ENCODE peak calls at places on chromosomes 4 and X, in nine cellular contexts. F, E, C, R, W, X, B, D and H are unnamed samples.

GRCh38 chr4:140056015-140056414 is 98.0 kb downstream of the MAML3 start:
- DNase-seq in R (no peak), X (no peak), F (no peak), E (no peak), D (no peak), W (no peak), C (no peak), B (no peak), H (no peak)

GRCh38 chr4:69092190-69092589 is 4.1 kb upstream of the UGT2B7 start:
- DNase-seq in B (no peak), W (no peak), C (peak), X (peak), F (no peak), E (no peak), R (no peak), D (peak), H (peak)

GRCh38 chr4:104205116-104205515 is 289.6 kb downstream of the CXXC4 start:
- DNase-seq in C (no peak), X (no peak), W (no peak), F (no peak), D (no peak), R (no peak), B (no peak), E (no peak), H (no peak)

GRCh38 chrX:68982476-68982875 is 153.7 kb downstream of the EFNB1 start:
- DNase-seq in B (no peak), F (no peak), R (no peak), X (no peak), W (no peak), E (no peak), D (no peak), C (no peak), H (no peak)

GRCh38 chrX:125646195-125646594 is 326.5 kb downstream of the TEX13C start:
- DNase-seq in F (no peak), W (no peak), D (no peak), E (no peak), C (no peak), B (no peak), R (no peak), X (no peak), H (no peak)

GRCh38 chrX:54978448-54978847 is 15.5 kb downstream of the PFKFB1 start:
- DNase-seq in W (no peak), B (no peak), E (no peak), X (no peak), F (no peak), R (no peak), D (peak), C (peak), H (peak)

GRCh38 chr4:89482926-89483595 is 175.5 kb upstream of the GPRIN3 start:
- DNase-seq in W (no peak), E (no peak), D (peak), B (no peak), R (no peak), C (no peak), X (no peak), F (no peak), H (no peak)

GRCh38 chrX:149721778-149722177 is 9.9 kb downstream of the MAGEA11 start:
- DNase-seq in F (no peak), D (no peak), R (no peak), X (no peak), C (no peak), E (no peak), B (no peak), W (no peak), H (no peak)

GRCh38 chr4:189414021-189414420 is 526.7 kb upstream of the FRG1 start:
- DNase-seq in X (no peak), B (no peak), W (no peak), C (no peak), D (no peak), F (no peak), E (no peak), R (no peak), H (no peak)

GRCh38 chr4:16048639-16049448 is 35.0 kb downstream of the PROM1 start:
- DNase-seq in D (no peak), W (no peak), X (no peak), C (no peak), F (no peak), R (no peak), B (no peak), E (no peak), H (no peak)

GRCh38 chr4:167290684-167291083 is 56.4 kb upstream of the SPOCK3 start:
- DNase-seq in F (peak), R (no peak), D (peak), E (no peak), W (no peak), X (peak), C (no peak), B (no peak), H (no peak)

GRCh38 chr4:154004859-154005520 is 216.1 kb upstream of the SFRP2 start:
- DNase-seq in R (no peak), F (no peak), C (no peak), W (no peak), E (peak), B (no peak), D (peak), X (peak), H (peak)

GRCh38 chrX:39859991-39860861 is 237.5 kb downstream of the BCOR start:
- DNase-seq in C (peak), B (peak), R (peak), E (no peak), W (peak), D (peak), X (peak), F (peak), H (peak)

GRCh38 chr4:69134471-69134870 is 38.2 kb downstream of the UGT2B7 start:
- DNase-seq in R (no peak), D (no peak), W (no peak), F (no peak), C (no peak), E (no peak), B (no peak), X (no peak), H (no peak)

GRCh38 chrX:16589211-16589610 is 60.7 kb upstream of the S100G start:
- DNase-seq in E (no peak), B (no peak), C (peak), R (no peak), D (peak), X (peak), W (no peak), F (no peak), H (peak)

GRCh38 chrX:105480646-105481310 is 260.3 kb upstream of the TEX13A start:
- DNase-seq in C (no peak), F (no peak), R (no peak), E (no peak), D (no peak), W (no peak), B (no peak), X (no peak), H (no peak)

GRCh38 chrX:69113723-69114122 is 51.5 kb downstream of the PJA1 start:
- DNase-seq in W (no peak), E (no peak), R (no peak), C (no peak), D (no peak), X (no peak), F (no peak), B (no peak), H (no peak)

GRCh38 chr4:105113800-105114199 is 32.9 kb upstream of the TET2 start:
- DNase-seq in F (no peak), D (no peak), X (peak), C (no peak), W (no peak), B (no peak), E (no peak), R (no peak), H (no peak)

GRCh38 chr4:155948541-155948940 is 5.1 kb downstream of the CTSO start:
- DNase-seq in X (peak), D (no peak), B (no peak), R (no peak), E (no peak), C (peak), F (no peak), W (no peak), H (no peak)

GRCh38 chr4:186881521-186882220 is 158.0 kb upstream of the FAT1 start:
- DNase-seq in W (no peak), R (no peak), E (no peak), F (no peak), X (peak), B (no peak), D (peak), C (peak), H (peak)

GRCh38 chr4:85756938-85757337 is 282.0 kb downstream of the ARHGAP24 start:
- DNase-seq in W (no peak), R (no peak), X (peak), E (no peak), F (peak), C (peak), B (peak), D (peak), H (peak)

GRCh38 chr4:8780596-8781368 is 90.9 kb downstream of the HMX1 start:
- DNase-seq in B (no peak), C (no peak), W (no peak), D (no peak), E (no peak), F (no peak), X (no peak), R (no peak), H (no peak)

GRCh38 chrX:150212672-150213480 is 150.2 kb upstream of the MAMLD1 start:
- DNase-seq in C (peak), F (no peak), D (no peak), E (no peak), R (no peak), X (peak), W (no peak), B (no peak), H (no peak)

GRCh38 chrX:1592128-1592862 is 891 bp downstream of the AKAP17A start:
- DNase-seq in D (peak), X (no peak), B (peak), F (peak), C (peak), W (no peak), E (no peak), R (no peak), H (no peak)

GRCh38 chr4:119048446-119048845 is 87.2 kb upstream of the MYOZ2 start:
- DNase-seq in F (no peak), E (no peak), W (no peak), X (no peak), C (no peak), R (no peak), B (no peak), D (no peak), H (no peak)

GRCh38 chr4:128393111-128393704 is 105.6 kb upstream of the PGRMC2 start:
- DNase-seq in F (peak), X (peak), B (no peak), C (peak), R (no peak), E (no peak), D (peak), W (no peak), H (no peak)

GRCh38 chrX:16427668-16428067 is 222.3 kb upstream of the S100G start:
- DNase-seq in C (no peak), W (no peak), F (no peak), D (no peak), X (no peak), E (no peak), R (no peak), B (no peak), H (no peak)

GRCh38 chr4:103046416-103047290 is 27.1 kb upstream of the SLC9B1 start:
- DNase-seq in E (peak), R (peak), C (peak), D (peak), B (peak), W (peak), F (peak), X (peak), H (peak)

GRCh38 chr4:175405961-175406360 is 406.1 kb downstream of the GPM6A start:
- DNase-seq in F (no peak), B (no peak), E (no peak), X (no peak), R (no peak), W (no peak), D (no peak), C (no peak), H (no peak)

GRCh38 chrX:153802513-153803045 is 8.1 kb downstream of the SSR4 start:
- DNase-seq in F (no peak), B (no peak), C (no peak), W (no peak), D (no peak), E (no peak), X (no peak), R (no peak), H (no peak)

GRCh38 chr4:8278421-8279287 is 9.1 kb downstream of the HTRA3 start:
- DNase-seq in E (peak), F (no peak), R (peak), W (no peak), D (peak), C (peak), X (peak), B (no peak), H (peak)

GRCh38 chrX:638482-639131 is 8.0 kb downstream of the SHOX start:
- DNase-seq in F (no peak), C (no peak), R (no peak), X (no peak), B (peak), E (no peak), D (no peak), W (no peak), H (no peak)

GRCh38 chrX:50081282-50081955 is 119.4 kb downstream of the AKAP4 start:
- DNase-seq in R (no peak), B (peak), X (peak), C (peak), W (no peak), D (peak), E (no peak), F (peak), H (no peak)

GRCh38 chr4:11367371-11367770 is 61.3 kb downstream of the HS3ST1 start:
- DNase-seq in X (peak), C (peak), D (peak), F (no peak), R (no peak), B (no peak), E (no peak), W (no peak), H (no peak)

DNA sequence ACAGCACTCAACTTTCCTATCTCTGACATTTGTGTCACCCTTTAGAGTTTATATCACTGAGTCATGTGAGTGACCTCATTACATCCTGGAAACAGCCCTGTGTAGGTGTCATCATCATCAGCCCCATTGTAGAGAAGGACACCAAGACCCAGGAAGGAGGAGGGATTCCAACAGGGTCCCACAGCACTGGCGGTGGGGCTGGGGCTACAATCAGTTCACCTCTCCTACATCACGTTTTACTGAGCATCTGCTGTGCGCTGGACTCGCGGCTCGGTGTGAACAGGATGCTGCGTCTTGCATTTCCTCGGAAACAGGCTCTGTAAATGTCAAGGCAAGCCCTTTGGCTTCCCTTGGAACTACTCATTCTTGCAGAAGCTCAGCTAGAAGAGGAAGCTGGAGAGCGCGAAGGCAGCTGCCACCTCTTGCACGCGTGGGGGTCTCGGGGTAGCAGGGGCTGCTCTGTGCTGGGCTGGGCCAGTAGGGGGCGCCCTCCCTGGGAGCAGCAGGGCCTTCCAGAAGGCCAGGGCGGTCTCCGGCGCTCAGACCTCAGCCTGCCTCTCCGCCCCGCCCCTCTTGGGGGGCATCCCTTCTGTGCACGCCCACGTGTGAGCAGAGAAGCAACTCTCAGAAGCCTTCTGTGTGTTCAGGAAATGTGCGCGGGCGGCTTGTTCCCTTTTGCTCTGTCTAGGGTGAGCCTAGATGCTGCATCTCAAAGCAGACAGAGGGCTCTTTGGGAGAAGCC is 29.0 kb downstream of the REELD1 start:
- DNase-seq in C (peak), F (no peak), W (peak), E (no peak), B (peak), D (peak), R (no peak), X (no peak), H (peak)
- TF ChIP-seq CTCF in C (peak), F (peak), W (peak), E (peak), B (peak), D (no peak), R (peak), X (peak), H (peak)

GRCh38 chrX:103012945-103013344 is 51.0 kb downstream of the BEX1 start:
- DNase-seq in R (no peak), B (no peak), X (no peak), F (no peak), D (no peak), C (no peak), W (no peak), E (no peak), H (no peak)

DNA sequence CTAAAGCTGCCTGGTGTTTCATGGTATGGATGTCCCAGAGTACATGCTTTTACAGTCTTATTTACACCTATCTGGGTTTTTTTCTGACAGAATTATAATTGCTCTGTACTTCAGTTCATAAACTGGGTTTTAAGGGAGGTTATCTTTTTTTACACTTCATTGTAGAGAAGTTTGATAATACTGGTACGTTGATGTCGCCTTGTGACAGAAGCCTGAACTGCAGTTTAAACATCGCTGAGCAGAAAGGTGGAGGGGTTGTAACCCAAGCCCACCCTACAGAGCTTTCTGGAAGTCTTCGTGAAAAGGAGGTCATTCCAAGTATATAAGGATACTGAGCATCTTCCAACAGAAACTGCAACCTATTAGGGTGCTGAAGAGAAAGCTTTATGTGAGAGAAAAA is 46.4 kb downstream of the BEX1 start:
- DNase-seq in X (no peak), C (no peak), E (no peak), R (no peak), B (no peak), W (no peak), D (no peak), F (no peak), H (no peak)
- TF ChIP-seq CTCF in X (no peak), C (no peak), E (peak), R (no peak), B (peak), W (no peak), D (no peak), F (no peak), H (peak)

GRCh38 chr4:109015413-109015810 is 252.6 kb upstream of the ETNPPL start:
- DNase-seq in E (no peak), R (no peak), D (no peak), B (no peak), C (peak), X (no peak), W (no peak), F (no peak), H (no peak)

GRCh38 chr4:109012286-109012880 is 249.5 kb upstream of the ETNPPL start:
- DNase-seq in F (no peak), B (no peak), W (no peak), D (no peak), R (no peak), X (no peak), E (no peak), C (no peak), H (no peak)

GRCh38 chr4:109014593-109015412 is 251.9 kb upstream of the ETNPPL start:
- DNase-seq in D (no peak), X (no peak), R (no peak), F (no peak), E (no peak), B (no peak), W (no peak), C (no peak), H (no peak)

GRCh38 chr4:109020861-109021260 is 258.0 kb upstream of the ETNPPL start:
- DNase-seq in B (no peak), F (no peak), E (no peak), X (no peak), D (no peak), R (no peak), W (no peak), C (no peak), H (no peak)

GRCh38 chr4:109016200-109016599 is 253.3 kb upstream of the ETNPPL start:
- DNase-seq in X (no peak), E (no peak), W (no peak), C (no peak), F (no peak), D (no peak), B (no peak), R (no peak), H (no peak)
- TF ChIP-seq CTCF in X (no peak), E (no peak), W (no peak), C (no peak), F (no peak), D (no peak), B (no peak), R (no peak), H (no peak)

DNA sequence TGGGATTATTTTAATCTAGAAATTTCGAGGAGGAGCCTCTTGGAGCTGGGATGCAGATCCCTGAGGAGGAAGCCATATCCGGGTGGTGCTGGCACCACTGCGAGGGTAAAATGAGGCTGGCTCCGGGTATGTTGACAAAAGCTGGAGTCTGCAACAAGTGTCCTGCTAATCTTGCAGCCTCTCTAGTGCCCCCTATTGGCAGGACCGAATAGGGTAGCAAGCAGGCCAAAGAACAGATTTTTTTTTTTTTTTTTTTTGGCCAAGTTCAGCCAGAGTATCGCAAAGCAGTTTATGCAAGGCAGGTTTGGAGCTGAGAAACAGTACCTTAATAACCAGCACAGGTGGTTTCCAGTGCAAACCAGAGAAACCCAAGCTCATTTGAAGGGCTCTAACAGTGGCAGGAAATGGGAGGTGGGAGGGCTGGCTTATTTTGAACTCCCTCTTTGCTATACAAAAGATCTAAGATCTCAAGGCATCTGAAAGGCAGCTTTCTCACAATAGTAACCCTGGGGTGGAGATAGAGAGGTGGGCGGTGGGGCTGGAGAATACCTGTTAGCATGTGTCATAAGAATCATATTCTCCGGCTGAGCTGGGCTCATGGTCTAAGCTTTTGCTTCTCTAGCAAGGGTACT is 38.2 kb upstream of the OCIAD2 start:
- DNase-seq in R (no peak), F (peak), D (no peak), C (no peak), X (no peak), E (no peak), W (peak), B (peak), H (no peak)
- TF ChIP-seq CTCF in R (peak), F (peak), D (peak), C (no peak), X (peak), E (no peak), W (peak), B (peak), H (peak)

DNA sequence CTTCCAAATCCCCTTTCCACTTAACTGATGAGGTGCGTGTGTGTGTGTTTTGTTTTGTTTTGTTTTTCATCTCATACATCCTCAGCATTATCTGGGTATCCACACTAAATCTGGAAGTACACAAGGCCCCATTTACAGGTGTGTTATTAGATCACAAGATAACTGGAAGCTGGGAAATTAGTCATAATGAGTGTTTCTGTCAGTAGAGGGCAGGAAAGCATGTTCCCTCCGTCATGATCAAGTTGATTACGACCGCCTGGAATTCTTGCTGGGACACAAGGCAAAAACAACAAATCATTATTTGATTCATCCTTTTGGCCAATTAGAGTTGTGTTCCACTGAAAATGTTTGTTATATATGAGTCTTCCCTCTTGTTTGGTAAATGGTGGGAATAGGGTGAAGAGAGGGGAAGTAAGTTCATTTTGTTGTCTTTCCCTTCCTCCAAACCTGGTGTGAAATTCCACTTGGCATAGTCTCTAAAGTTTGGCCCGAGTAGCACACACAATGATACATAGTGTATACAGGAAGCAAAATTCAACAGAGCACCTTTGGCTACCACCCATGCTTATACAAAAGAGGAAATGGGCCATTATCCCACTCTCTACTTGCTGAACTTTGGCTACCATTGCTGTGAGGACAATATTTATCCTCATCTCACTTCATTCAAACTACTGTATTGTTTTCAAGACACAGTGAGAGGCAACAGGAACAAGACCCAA is 33.3 kb upstream of the TLL1 start:
- DNase-seq in E (no peak), R (no peak), B (no peak), C (no peak), X (no peak), W (no peak), D (peak), F (no peak), H (no peak)
- TF ChIP-seq CTCF in E (no peak), R (no peak), B (no peak), C (no peak), X (no peak), W (no peak), D (no peak), F (no peak), H (no peak)